ENCODE peak calls at places on chromosomes 13 and 19, in seven cellular contexts. B is neuronal stem cell, V is mesendoderm, R is H1, Y is mesenchymal stem cell, U is H9, O is IMR-90. T is an unnamed sample.

GRCh38 chr13:72643339-72643989 is 84.0 kb downstream of the MZT1 start:
- DNase-seq in B (no peak), V (peak), R (no peak), U (no peak), O (peak), Y (peak), T (peak)

GRCh38 chr19:17402982-17403855 is 2.2 kb downstream of the BST2 start:
- DNase-seq in O (no peak), B (peak), Y (peak), R (no peak), V (peak), U (peak), T (no peak)

GRCh38 chr13:40780822-40781401 is 8.5 kb upstream of the SLC25A15 start:
- DNase-seq in O (peak), B (no peak), U (peak), Y (peak), R (no peak), V (peak), T (peak)

GRCh38 chr13:73429691-73430090 is 370.9 kb downstream of the KLF5 start:
- DNase-seq in Y (peak), R (no peak), O (peak), V (peak), U (no peak), B (no peak), T (peak)

GRCh38 chr13:37929308-37929707 is 59.7 kb upstream of the TRPC4 start:
- DNase-seq in O (no peak), B (no peak), R (no peak), U (no peak), Y (no peak), V (no peak), T (no peak)

GRCh38 chr13:72397265-72397664 is 330.2 kb downstream of the MZT1 start:
- DNase-seq in U (no peak), B (no peak), O (no peak), R (no peak), Y (no peak), V (no peak), T (no peak)

GRCh38 chr13:113997845-113998751 is 24.2 kb upstream of the C13orf46 start:
- DNase-seq in Y (no peak), O (peak), R (no peak), U (no peak), B (no peak), V (no peak), T (no peak)

GRCh38 chr13:29476046-29476445 is 119.4 kb downstream of the SLC7A1 start:
- DNase-seq in O (no peak), B (no peak), Y (no peak), V (no peak), R (no peak), U (no peak), T (no peak)

GRCh38 chr19:35509018-35509652 is 4.3 kb downstream of the DMKN start:
- DNase-seq in U (peak), Y (no peak), V (peak), B (no peak), R (no peak), O (no peak), T (no peak)

GRCh38 chr13:63979951-63980350 is 2564.3 kb upstream of the PCDH20 start:
- DNase-seq in R (no peak), O (no peak), U (no peak), Y (no peak), V (no peak), B (no peak), T (no peak)
- H4K8ac ChIP-seq in R (no peak), O (no peak), U (no peak), Y (no peak), V (no peak), B (no peak), T (no peak)

GRCh38 chr19:45746866-45747265 is 13.6 kb downstream of the MEIOSIN start:
- DNase-seq in O (no peak), U (no peak), V (no peak), Y (no peak), B (no peak), R (no peak), T (no peak)

GRCh38 chr19:45752639-45753038 is 16.4 kb downstream of the SIX5 start:
- DNase-seq in U (no peak), B (no peak), V (no peak), O (no peak), Y (no peak), R (no peak), T (no peak)

GRCh38 chr19:45745606-45746005 is 12.4 kb downstream of the MEIOSIN start:
- DNase-seq in V (no peak), U (no peak), R (no peak), Y (no peak), B (no peak), O (no peak), T (peak)

GRCh38 chr19:45742969-45743368 is 9.7 kb downstream of the MEIOSIN start:
- DNase-seq in R (no peak), B (no peak), O (no peak), U (no peak), V (no peak), Y (no peak), T (no peak)

DNA sequence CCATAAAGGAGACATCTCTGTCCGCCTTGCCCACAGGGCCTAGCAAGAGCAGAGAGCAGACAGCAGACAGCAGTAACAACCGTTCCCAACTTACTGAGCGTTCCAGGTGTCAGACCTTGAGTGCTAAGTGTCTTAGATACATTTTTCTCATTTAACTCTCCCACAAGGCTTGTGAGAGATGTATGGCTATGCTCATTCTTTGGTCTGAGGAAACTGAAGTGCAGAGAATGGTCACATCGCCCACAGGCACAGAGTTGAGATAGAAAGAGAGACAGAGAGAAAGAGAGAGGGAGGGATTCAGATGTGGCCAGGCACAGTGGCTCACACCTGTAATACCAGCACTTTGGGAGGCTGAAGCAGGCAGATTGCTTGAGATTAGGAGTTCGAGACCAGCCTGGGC is 14.3 kb downstream of the MEIOSIN start:
- DNase-seq in V (no peak), O (no peak), B (no peak), Y (no peak), U (no peak), R (no peak), T (peak)
- H4K8ac ChIP-seq in V (no peak), O (no peak), B (no peak), Y (no peak), U (no peak), R (no peak), T (no peak)

GRCh38 chr19:47537493-47537892 is 22.6 kb upstream of the NAPA start:
- DNase-seq in U (no peak), V (no peak), B (no peak), Y (no peak), O (no peak), R (no peak), T (no peak)

GRCh38 chr19:47534628-47535027 is 19.8 kb upstream of the NAPA start:
- DNase-seq in O (no peak), B (no peak), R (no peak), Y (no peak), V (no peak), U (no peak), T (no peak)

GRCh38 chr19:47526798-47527197 is 11.9 kb upstream of the NAPA start:
- DNase-seq in V (no peak), O (no peak), U (no peak), Y (no peak), R (no peak), B (no peak), T (no peak)

GRCh38 chr19:47529018-47529742 is 14.3 kb upstream of the NAPA start:
- DNase-seq in V (no peak), O (no peak), B (no peak), Y (no peak), R (no peak), U (no peak), T (no peak)

DNA sequence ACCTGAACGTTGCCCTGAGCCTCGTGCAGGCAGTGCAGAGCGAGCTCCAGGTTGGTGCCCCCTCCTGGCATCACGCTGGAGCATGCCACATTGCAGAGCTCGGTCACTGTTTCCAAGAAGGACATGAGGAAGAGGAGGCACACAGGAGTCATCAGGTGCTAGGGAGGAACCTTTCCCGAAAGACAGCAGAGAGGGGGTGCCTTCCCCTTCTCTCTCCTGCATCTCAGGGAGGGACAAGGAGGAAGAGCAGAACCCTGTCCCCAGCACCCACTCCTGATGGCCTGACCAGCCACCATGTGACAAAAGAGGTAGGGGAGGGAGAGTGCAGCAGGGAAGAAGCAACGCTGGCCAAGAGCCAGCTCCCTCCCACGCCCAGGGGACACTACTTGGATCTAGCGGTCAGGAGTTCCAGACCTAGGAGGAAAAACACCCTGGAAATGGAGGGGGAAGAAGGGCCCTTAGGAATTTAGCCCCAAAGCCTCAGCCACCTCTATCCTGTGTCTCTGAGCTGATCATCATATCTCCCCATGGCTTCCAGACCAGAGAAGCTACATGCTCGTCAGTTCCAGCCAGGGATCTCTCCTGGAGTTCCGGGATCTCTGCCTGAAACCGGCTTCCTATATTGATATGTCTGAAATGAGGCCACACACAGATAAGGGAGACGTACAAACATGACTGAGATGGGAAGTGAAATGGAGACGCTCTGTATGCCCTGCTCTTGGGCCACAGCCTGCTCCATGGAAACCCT is 17.0 kb upstream of the NAPA start:
- DNase-seq in U (no peak), Y (no peak), B (no peak), O (no peak), V (no peak), R (no peak), T (no peak)
- H4K8ac ChIP-seq in U (no peak), Y (peak), B (no peak), O (no peak), V (no peak), R (peak), T (no peak)

DNA sequence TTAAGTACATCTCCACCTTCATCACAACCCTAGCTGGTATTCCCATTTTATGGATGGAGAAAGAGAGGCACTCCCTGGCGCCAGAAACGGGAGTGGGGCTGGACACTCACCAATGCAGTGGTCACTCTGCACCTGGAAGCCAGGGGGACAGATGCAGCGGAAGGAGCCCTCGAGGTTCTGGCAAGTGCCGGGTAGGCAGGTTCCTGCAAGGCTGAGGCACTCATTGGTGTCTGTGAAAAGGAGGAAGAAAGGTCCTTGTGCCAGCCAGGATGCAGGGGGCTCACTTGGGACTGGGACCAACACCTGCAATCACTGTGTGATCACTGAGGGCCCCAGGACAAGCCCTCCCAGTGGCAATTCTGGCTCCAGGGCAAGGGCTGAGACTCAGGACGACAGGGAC is 41.8 kb downstream of the CCL25 start:
- DNase-seq in R (no peak), Y (no peak), B (no peak), U (no peak), V (no peak), O (no peak), T (no peak)
- H4K8ac ChIP-seq in R (no peak), Y (no peak), B (no peak), U (no peak), V (no peak), O (no peak), T (no peak)

DNA sequence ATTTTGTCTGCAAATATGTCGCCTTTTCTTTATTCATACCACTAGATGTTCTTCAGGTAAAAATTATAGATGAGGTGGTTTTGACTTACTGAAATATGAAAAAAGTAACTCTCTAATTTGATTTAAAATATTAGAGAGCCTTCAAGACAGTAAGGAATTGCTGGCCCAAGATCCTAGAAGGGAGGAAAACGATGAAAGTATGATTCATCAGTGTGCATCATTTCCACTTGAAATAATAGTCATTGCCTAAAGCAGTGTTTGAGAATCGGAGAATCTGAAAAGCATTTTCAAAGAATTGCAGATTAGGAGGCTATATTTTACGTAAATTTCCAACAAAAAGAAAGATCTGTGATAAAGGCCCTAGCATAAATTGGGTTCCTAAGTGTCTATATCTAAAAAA is 1707.9 kb upstream of the PRR20A start:
- DNase-seq in V (no peak), Y (no peak), O (no peak), B (no peak), U (no peak), R (no peak), T (no peak)
- H4K8ac ChIP-seq in V (no peak), Y (no peak), O (no peak), B (no peak), U (no peak), R (no peak), T (no peak)

T was measured in trophoblast cell.